ENCODE peak calls at places on chromosome 13, in eight cellular contexts. One of them, this sample, is unnamed.

GRCh38 chr13:46343279-46343949 is 43.6 kb downstream of the RUBCNL start:
- DNase-seq in heart left ventricle: no peak
- DNase-seq in OCI-LY7: no peak
- DNase-seq in GM12865: no peak
- DNase-seq in progenitor cell of endocrine pancreas: no peak
- DNase-seq in foreskin fibroblast: no peak
- DNase-seq in colonic mucosa: no peak
- DNase-seq in Peyer's patch: no peak
- DNase-seq in this sample: no peak

GRCh38 chr13:37701972-37702371 is 103.4 kb upstream of the POSTN start:
- DNase-seq in heart left ventricle: no peak
- DNase-seq in OCI-LY7: no peak
- DNase-seq in GM12865: no peak
- DNase-seq in progenitor cell of endocrine pancreas: no peak
- DNase-seq in foreskin fibroblast: peak; percentile 95
- DNase-seq in colonic mucosa: no peak
- DNase-seq in Peyer's patch: no peak
- DNase-seq in this sample: no peak

GRCh38 chr13:34076319-34076718 is 258.4 kb downstream of the RFC3 start:
- DNase-seq in heart left ventricle: no peak
- DNase-seq in OCI-LY7: no peak
- DNase-seq in GM12865: no peak
- DNase-seq in progenitor cell of endocrine pancreas: no peak
- DNase-seq in foreskin fibroblast: peak; percentile 48
- DNase-seq in colonic mucosa: no peak
- DNase-seq in Peyer's patch: no peak
- DNase-seq in this sample: no peak

GRCh38 chr13:48121733-48122132 is 26.8 kb upstream of the MED4 start:
- DNase-seq in heart left ventricle: no peak
- DNase-seq in OCI-LY7: no peak
- DNase-seq in GM12865: no peak
- DNase-seq in progenitor cell of endocrine pancreas: no peak
- DNase-seq in foreskin fibroblast: no peak
- DNase-seq in colonic mucosa: no peak
- DNase-seq in Peyer's patch: no peak
- DNase-seq in this sample: no peak

GRCh38 chr13:34361528-34361927 is 543.6 kb downstream of the RFC3 start:
- DNase-seq in heart left ventricle: no peak
- DNase-seq in OCI-LY7: no peak
- DNase-seq in GM12865: no peak
- DNase-seq in progenitor cell of endocrine pancreas: no peak
- DNase-seq in foreskin fibroblast: peak; percentile 60
- DNase-seq in colonic mucosa: no peak
- DNase-seq in Peyer's patch: no peak
- DNase-seq in this sample: no peak

GRCh38 chr13:109348514-109349340 is 437.7 kb downstream of the IRS2 start:
- DNase-seq in heart left ventricle: no peak
- DNase-seq in OCI-LY7: no peak
- DNase-seq in GM12865: no peak
- DNase-seq in progenitor cell of endocrine pancreas: no peak
- DNase-seq in foreskin fibroblast: peak; percentile 39
- DNase-seq in colonic mucosa: no peak
- DNase-seq in Peyer's patch: no peak
- DNase-seq in this sample: no peak

GRCh38 chr13:27401210-27401609 is 23.2 kb upstream of the GTF3A start:
- DNase-seq in heart left ventricle: peak; percentile 49
- DNase-seq in OCI-LY7: no peak
- DNase-seq in GM12865: no peak
- DNase-seq in progenitor cell of endocrine pancreas: no peak
- DNase-seq in foreskin fibroblast: no peak
- DNase-seq in colonic mucosa: peak; percentile 75
- DNase-seq in Peyer's patch: no peak
- DNase-seq in this sample: no peak

GRCh38 chr13:51802601-51803000 is 1.4 kb downstream of the DHRS12 start:
- DNase-seq in heart left ventricle: no peak
- DNase-seq in OCI-LY7: no peak
- DNase-seq in GM12865: no peak
- DNase-seq in progenitor cell of endocrine pancreas: no peak
- DNase-seq in foreskin fibroblast: no peak
- DNase-seq in colonic mucosa: no peak
- DNase-seq in Peyer's patch: no peak
- DNase-seq in this sample: no peak

GRCh38 chr13:37889102-37889501 is 19.5 kb upstream of the TRPC4 start:
- DNase-seq in heart left ventricle: no peak
- DNase-seq in OCI-LY7: no peak
- DNase-seq in GM12865: no peak
- DNase-seq in progenitor cell of endocrine pancreas: no peak
- DNase-seq in foreskin fibroblast: no peak
- DNase-seq in colonic mucosa: no peak
- DNase-seq in Peyer's patch: no peak
- DNase-seq in this sample: no peak

GRCh38 chr13:35826626-35827254 is 304.4 kb downstream of the DCLK1 start:
- DNase-seq in heart left ventricle: no peak
- DNase-seq in OCI-LY7: peak; percentile 8
- DNase-seq in GM12865: peak; percentile 3
- DNase-seq in progenitor cell of endocrine pancreas: no peak
- DNase-seq in foreskin fibroblast: no peak
- DNase-seq in colonic mucosa: no peak
- DNase-seq in Peyer's patch: no peak
- DNase-seq in this sample: no peak

GRCh38 chr13:83878691-83879410 is 3.4 kb downstream of the SLITRK1 start:
- DNase-seq in heart left ventricle: no peak
- DNase-seq in OCI-LY7: no peak
- DNase-seq in GM12865: no peak
- DNase-seq in progenitor cell of endocrine pancreas: no peak
- DNase-seq in foreskin fibroblast: no peak
- DNase-seq in colonic mucosa: no peak
- DNase-seq in Peyer's patch: no peak
- DNase-seq in this sample: no peak

GRCh38 chr13:83877901-83878300 is 4.4 kb downstream of the SLITRK1 start:
- DNase-seq in heart left ventricle: no peak
- DNase-seq in OCI-LY7: no peak
- DNase-seq in GM12865: no peak
- DNase-seq in progenitor cell of endocrine pancreas: no peak
- DNase-seq in foreskin fibroblast: no peak
- DNase-seq in colonic mucosa: no peak
- DNase-seq in Peyer's patch: no peak
- DNase-seq in this sample: no peak

GRCh38 chr13:83880275-83881027 is 1.8 kb downstream of the SLITRK1 start:
- DNase-seq in heart left ventricle: no peak
- DNase-seq in OCI-LY7: no peak
- DNase-seq in GM12865: no peak
- DNase-seq in progenitor cell of endocrine pancreas: no peak
- DNase-seq in foreskin fibroblast: no peak
- DNase-seq in colonic mucosa: no peak
- DNase-seq in Peyer's patch: no peak
- DNase-seq in this sample: no peak

GRCh38 chr13:83879431-83880171 is 2.7 kb downstream of the SLITRK1 start:
- DNase-seq in heart left ventricle: no peak
- DNase-seq in OCI-LY7: no peak
- DNase-seq in GM12865: no peak
- DNase-seq in progenitor cell of endocrine pancreas: no peak
- DNase-seq in foreskin fibroblast: no peak
- DNase-seq in colonic mucosa: no peak
- DNase-seq in Peyer's patch: no peak
- DNase-seq in this sample: no peak

GRCh38 chr13:83876546-83876945 is 5.7 kb downstream of the SLITRK1 start:
- DNase-seq in heart left ventricle: no peak
- DNase-seq in OCI-LY7: no peak
- DNase-seq in GM12865: peak; percentile 21
- DNase-seq in progenitor cell of endocrine pancreas: no peak
- DNase-seq in foreskin fibroblast: no peak
- DNase-seq in colonic mucosa: no peak
- DNase-seq in Peyer's patch: no peak
- DNase-seq in this sample: peak; percentile 20
- TF ChIP-seq CTCF in heart left ventricle: no peak
- TF ChIP-seq CTCF in OCI-LY7: no peak
- TF ChIP-seq CTCF in GM12865: no peak
- TF ChIP-seq CTCF in progenitor cell of endocrine pancreas: no peak
- TF ChIP-seq CTCF in foreskin fibroblast: no peak
- TF ChIP-seq CTCF in colonic mucosa: no peak
- TF ChIP-seq CTCF in Peyer's patch: no peak
- TF ChIP-seq CTCF in this sample: no peak

GRCh38 chr13:20831933-20832332 is 58.2 kb upstream of the EEF1AKMT1 start:
- DNase-seq in heart left ventricle: no peak
- DNase-seq in OCI-LY7: no peak
- DNase-seq in GM12865: no peak
- DNase-seq in progenitor cell of endocrine pancreas: no peak
- DNase-seq in foreskin fibroblast: no peak
- DNase-seq in colonic mucosa: no peak
- DNase-seq in Peyer's patch: no peak
- DNase-seq in this sample: no peak

GRCh38 chr13:20831254-20831653 is 57.5 kb upstream of the EEF1AKMT1 start:
- DNase-seq in heart left ventricle: no peak
- DNase-seq in OCI-LY7: no peak
- DNase-seq in GM12865: no peak
- DNase-seq in progenitor cell of endocrine pancreas: no peak
- DNase-seq in foreskin fibroblast: no peak
- DNase-seq in colonic mucosa: no peak
- DNase-seq in Peyer's patch: no peak
- DNase-seq in this sample: no peak

GRCh38 chr13:20826301-20826700 is 52.5 kb upstream of the EEF1AKMT1 start:
- DNase-seq in heart left ventricle: no peak
- DNase-seq in OCI-LY7: no peak
- DNase-seq in GM12865: no peak
- DNase-seq in progenitor cell of endocrine pancreas: no peak
- DNase-seq in foreskin fibroblast: no peak
- DNase-seq in colonic mucosa: no peak
- DNase-seq in Peyer's patch: no peak
- DNase-seq in this sample: no peak

GRCh38 chr13:20826810-20827560 is 53.2 kb upstream of the EEF1AKMT1 start:
- DNase-seq in heart left ventricle: no peak
- DNase-seq in OCI-LY7: peak; percentile 4
- DNase-seq in GM12865: no peak
- DNase-seq in progenitor cell of endocrine pancreas: no peak
- DNase-seq in foreskin fibroblast: no peak
- DNase-seq in colonic mucosa: no peak
- DNase-seq in Peyer's patch: no peak
- DNase-seq in this sample: no peak

DNA sequence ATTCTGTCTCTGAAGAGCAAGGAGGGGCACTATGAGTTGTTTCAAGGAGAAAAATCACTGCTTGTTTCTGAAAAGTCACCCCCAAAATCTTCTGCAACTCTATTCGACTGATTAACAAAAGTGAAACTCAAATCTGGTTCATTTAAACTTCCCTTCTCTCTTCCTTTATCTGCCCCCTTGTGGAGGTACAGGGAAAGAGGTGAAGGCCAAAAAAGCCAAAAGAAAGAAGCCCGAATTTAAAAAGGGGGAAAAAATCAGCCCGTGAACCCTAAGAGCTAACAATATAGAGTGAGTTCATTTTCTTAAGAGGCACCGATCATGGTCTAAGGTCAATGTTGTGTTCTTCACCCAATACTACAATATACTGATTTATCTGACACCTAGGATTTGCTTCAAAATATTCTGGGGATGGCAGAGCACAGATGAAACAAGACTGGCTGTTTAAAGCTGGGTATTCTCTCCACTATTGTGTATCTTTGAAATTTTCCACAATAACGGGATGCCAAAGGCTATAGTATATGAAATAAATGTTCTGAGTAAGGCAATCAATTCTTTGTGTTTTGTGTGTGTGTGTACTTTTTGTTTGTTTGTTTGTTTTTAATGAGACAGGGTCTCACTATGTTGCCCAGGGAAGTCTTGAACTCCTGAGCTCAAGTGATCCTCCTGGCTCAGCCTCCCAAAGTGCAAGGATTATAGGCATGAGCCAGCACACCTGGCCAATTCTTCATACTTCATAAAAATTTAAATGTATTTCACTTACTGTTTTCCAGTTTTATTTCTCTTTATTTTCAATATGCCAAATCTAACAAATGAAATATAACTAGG is 55.0 kb upstream of the EEF1AKMT1 start:
- DNase-seq in heart left ventricle: no peak
- DNase-seq in OCI-LY7: peak; percentile 68
- DNase-seq in GM12865: peak; percentile 69
- DNase-seq in progenitor cell of endocrine pancreas: no peak
- DNase-seq in foreskin fibroblast: peak; percentile 41
- DNase-seq in colonic mucosa: peak; percentile 47
- DNase-seq in Peyer's patch: no peak
- DNase-seq in this sample: peak; percentile 44
- TF ChIP-seq CTCF in heart left ventricle: peak; percentile 79
- TF ChIP-seq CTCF in OCI-LY7: peak; percentile 87
- TF ChIP-seq CTCF in GM12865: peak; percentile 66
- TF ChIP-seq CTCF in progenitor cell of endocrine pancreas: peak; percentile 82
- TF ChIP-seq CTCF in foreskin fibroblast: peak; percentile 85
- TF ChIP-seq CTCF in colonic mucosa: peak; percentile 81
- TF ChIP-seq CTCF in Peyer's patch: peak; percentile 80
- TF ChIP-seq CTCF in this sample: peak; percentile 76

DNA sequence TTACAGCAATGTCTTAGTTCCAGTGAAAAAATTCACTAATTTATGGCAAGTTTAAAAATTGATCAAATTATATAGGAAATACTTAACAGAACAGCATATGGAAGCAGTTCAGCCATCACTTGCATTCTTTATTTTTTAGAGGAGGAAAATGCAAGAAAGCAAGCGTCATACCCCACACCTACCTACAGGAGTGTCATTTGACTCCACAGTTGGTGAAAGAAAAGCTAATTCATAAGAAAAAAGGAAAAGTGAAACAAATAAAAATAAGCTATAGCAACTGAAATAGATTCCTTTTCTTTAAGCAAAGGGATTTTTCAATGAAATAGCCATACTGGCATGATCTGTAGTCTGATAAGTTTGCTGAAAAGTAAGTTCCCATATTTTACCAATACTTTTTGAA is 111.0 kb downstream of the DOCK9 start:
- DNase-seq in heart left ventricle: no peak
- DNase-seq in OCI-LY7: no peak
- DNase-seq in GM12865: no peak
- DNase-seq in progenitor cell of endocrine pancreas: no peak
- DNase-seq in foreskin fibroblast: no peak
- DNase-seq in colonic mucosa: no peak
- DNase-seq in Peyer's patch: no peak
- DNase-seq in this sample: no peak
- TF ChIP-seq CTCF in heart left ventricle: no peak
- TF ChIP-seq CTCF in OCI-LY7: no peak
- TF ChIP-seq CTCF in GM12865: no peak
- TF ChIP-seq CTCF in progenitor cell of endocrine pancreas: peak; percentile 33
- TF ChIP-seq CTCF in foreskin fibroblast: no peak
- TF ChIP-seq CTCF in colonic mucosa: no peak
- TF ChIP-seq CTCF in Peyer's patch: peak; percentile 21
- TF ChIP-seq CTCF in this sample: no peak

GRCh38 chr13:19818223-19818842 is 35.6 kb upstream of the PSPC1 start:
- DNase-seq in heart left ventricle: peak; percentile 33
- DNase-seq in OCI-LY7: peak; percentile 8
- DNase-seq in GM12865: peak; percentile 25
- DNase-seq in progenitor cell of endocrine pancreas: peak; percentile 70
- DNase-seq in foreskin fibroblast: no peak
- DNase-seq in colonic mucosa: peak; percentile 42
- DNase-seq in Peyer's patch: peak; percentile 51
- DNase-seq in this sample: no peak
- TF ChIP-seq CTCF in heart left ventricle: peak; percentile 29
- TF ChIP-seq CTCF in OCI-LY7: peak; percentile 75
- TF ChIP-seq CTCF in GM12865: peak; percentile 41
- TF ChIP-seq CTCF in progenitor cell of endocrine pancreas: peak; percentile 91
- TF ChIP-seq CTCF in foreskin fibroblast: peak; percentile 35
- TF ChIP-seq CTCF in colonic mucosa: peak; percentile 21
- TF ChIP-seq CTCF in Peyer's patch: no peak
- TF ChIP-seq CTCF in this sample: peak; percentile 30

This sample was measured in GM10248.